ENCODE peak calls at places on chromosomes 4 and X, in eight cellular contexts. T, P, W, B, X, V, R and F are unnamed samples.

GRCh38 chrX:53362439-53362838 is 60.0 kb downstream of the SMC1A start:
- DNase-seq in X (no peak), P (no peak), T (no peak), R (no peak), V (no peak), B (peak; percentile 3), W (no peak), F (no peak)

GRCh38 chrX:112642349-112642748 is 37.4 kb downstream of the LHFPL1 start:
- DNase-seq in W (no peak), T (peak; percentile 48), V (no peak), X (no peak), R (peak; percentile 74), P (no peak), B (peak; percentile 45), F (peak; percentile 25)

GRCh38 chrX:15853586-15854079 is 980 bp downstream of the AP1S2 start:
- DNase-seq in R (no peak), W (no peak), X (no peak), V (no peak), B (no peak), T (no peak), P (no peak), F (no peak)

GRCh38 chr4:43457866-43458265 is 565.4 kb downstream of the GRXCR1 start:
- DNase-seq in T (peak; percentile 94), W (no peak), R (no peak), V (no peak), P (no peak), B (peak; percentile 38), X (no peak), F (no peak)

GRCh38 chr4:121139533-121140222 is 24.4 kb downstream of the TNIP3 start:
- DNase-seq in T (peak; percentile 53), R (no peak), P (no peak), X (no peak), B (peak; percentile 1), V (no peak), W (no peak), F (no peak)

GRCh38 chr4:158856852-158857251 is 88.0 kb downstream of the FNIP2 start:
- DNase-seq in R (no peak), X (peak; percentile 31), W (no peak), P (no peak), V (no peak), B (peak; percentile 57), T (peak; percentile 64), F (no peak)

GRCh38 chrX:118373538-118373937 is 27.6 kb downstream of the WDR44 start:
- DNase-seq in T (no peak), B (no peak), P (no peak), X (no peak), R (no peak), W (no peak), V (no peak), F (no peak)

GRCh38 chrX:153966841-153967535 is 4.6 kb downstream of the HCFC1 start:
- DNase-seq in P (peak; percentile 38), V (no peak), B (no peak), R (no peak), X (no peak), T (peak; percentile 30), W (peak; percentile 50), F (no peak)

GRCh38 chrX:3717742-3718420 is 4.4 kb upstream of the PRKX start:
- DNase-seq in W (no peak), T (peak; percentile 89), B (no peak), R (no peak), P (no peak), X (no peak), V (no peak), F (no peak)

GRCh38 chr4:123621072-123621705 is 224.6 kb downstream of the SPRY1 start:
- DNase-seq in V (no peak), X (no peak), P (no peak), T (no peak), B (no peak), W (no peak), R (no peak), F (no peak)

GRCh38 chr4:132818091-132818490 is 331.0 kb upstream of the PCDH10 start:
- DNase-seq in W (no peak), R (peak; percentile 87), X (no peak), V (no peak), P (no peak), B (no peak), T (no peak), F (peak; percentile 40)

GRCh38 chr4:8035371-8035780 is 95.7 kb upstream of the AFAP1 start:
- DNase-seq in B (peak; percentile 40), T (peak; percentile 39), P (no peak), V (peak; percentile 63), R (no peak), W (no peak), X (no peak), F (no peak)

GRCh38 chrX:151042852-151043251 is 59.7 kb downstream of the HMGB3 start:
- DNase-seq in T (no peak), R (no peak), V (no peak), W (no peak), B (no peak), X (no peak), P (no peak), F (no peak)

GRCh38 chr4:33837043-33837442 is 2407.3 kb downstream of the ARAP2 start:
- DNase-seq in R (no peak), W (no peak), P (no peak), B (no peak), T (peak; percentile 23), V (no peak), X (no peak), F (no peak)

GRCh38 chr4:56788081-56788480 is 33.4 kb downstream of the SPINK2 start:
- DNase-seq in P (no peak), X (no peak), B (no peak), T (no peak), V (no peak), W (no peak), R (no peak), F (no peak)

GRCh38 chr4:125728568-125728967 is 413.8 kb downstream of the FAT4 start:
- DNase-seq in V (peak; percentile 7), R (no peak), X (no peak), W (no peak), P (no peak), T (peak; percentile 98), B (no peak), F (no peak)

GRCh38 chr4:176123710-176124407 is 58.2 kb downstream of the WDR17 start:
- DNase-seq in W (no peak), V (peak; percentile 2), P (no peak), R (peak; percentile 56), X (no peak), B (no peak), T (peak; percentile 30), F (peak; percentile 23)

GRCh38 chr4:136088231-136088630 is 1444.1 kb downstream of the PCDH18 start:
- DNase-seq in T (no peak), R (no peak), X (no peak), P (no peak), V (no peak), B (no peak), W (no peak), F (no peak)

GRCh38 chr4:149112109-149112508 is 669.9 kb upstream of the NR3C2 start:
- DNase-seq in T (no peak), B (no peak), V (no peak), W (no peak), X (no peak), P (no peak), R (no peak), F (no peak)

GRCh38 chr4:10074767-10075105 is 41.9 kb downstream of the WDR1 start:
- DNase-seq in T (peak; percentile 68), B (no peak), P (no peak), W (no peak), V (peak; percentile 55), X (no peak), R (no peak), F (no peak)

GRCh38 chr4:125132281-125132680 is 182.5 kb upstream of the FAT4 start:
- DNase-seq in B (no peak), T (no peak), R (no peak), X (no peak), V (no peak), W (no peak), P (no peak), F (no peak)

GRCh38 chr4:135186002-135186401 is 984.4 kb upstream of the PABPC4L start:
- DNase-seq in W (no peak), T (no peak), R (peak; percentile 77), V (no peak), X (no peak), P (no peak), B (peak; percentile 8), F (peak; percentile 89)

GRCh38 chr4:27005512-27006246 is 145.0 kb downstream of the STIM2 start:
- DNase-seq in P (no peak), V (no peak), B (no peak), W (no peak), X (no peak), T (peak; percentile 77), R (no peak), F (no peak)

GRCh38 chrX:126580877-126581276 is 28.3 kb upstream of the DCAF12L1 start:
- DNase-seq in X (no peak), T (no peak), R (no peak), P (no peak), B (no peak), V (no peak), W (no peak), F (no peak)

GRCh38 chr4:124883642-124884041 is 171.1 kb upstream of the ANKRD50 start:
- DNase-seq in P (no peak), X (no peak), B (no peak), R (no peak), W (no peak), T (peak; percentile 31), V (no peak), F (no peak)

GRCh38 chrX:136055651-136056221 is 70.5 kb downstream of the SLC9A6 start:
- DNase-seq in W (no peak), R (no peak), P (no peak), V (no peak), T (peak; percentile 6), B (no peak), X (no peak), F (no peak)

GRCh38 chrX:17525762-17526555 is 151.0 kb downstream of the NHS start:
- DNase-seq in X (no peak), T (no peak), W (no peak), P (no peak), R (no peak), B (no peak), V (no peak), F (no peak)

GRCh38 chrX:140132937-140133336 is 167.6 kb upstream of the CXorf66 start:
- DNase-seq in X (no peak), B (no peak), T (no peak), P (no peak), W (no peak), R (no peak), V (no peak), F (peak; percentile 40)